ENCODE peak calls at places on chromosome 2, in ten cellular contexts. S is HuH-7; R is KBM-7; G is AG10803; V is effector memory CD4-positive, alpha-beta T cell; K is neural crest cell; A is vagina; Z is stimulated activated naive CD8-positive, alpha-beta T cell treated with anti-CD3 and anti-CD28 coated beads, Interleukin-15, Interleukin-2, amounts not matched to agents 100 U/mL and 50 U/mL, for 24 hours; H is NCI-H510A; J is activated naive CD8-positive, alpha-beta T cell treated with anti-CD3 and anti-CD28 coated beads, Interleukin-2, amount 50 U/mL, for 24 hours. F is an unnamed sample.

GRCh38 chr2:10412380-10412779 is 35.7 kb downstream of the ODC1 start:
- DNase-seq in S (peak), R (peak), G (peak), V (no peak), K (peak), A (no peak), Z (peak), H (no peak), J (peak), F (peak)

GRCh38 chr2:10584242-10584753 is 105.5 kb downstream of the NOL10 start:
- DNase-seq in S (no peak), R (no peak), G (no peak), V (no peak), K (no peak), A (no peak), Z (no peak), H (no peak), J (no peak), F (no peak)

GRCh38 chr2:28406276-28407096 is 13.8 kb downstream of the FOSL2 start:
- DNase-seq in S (no peak), R (peak), G (peak), V (peak), K (no peak), A (no peak), Z (peak), H (no peak), J (peak), F (no peak)

GRCh38 chr2:54803783-54804758 is 80.6 kb downstream of the EML6 start:
- DNase-seq in S (no peak), R (peak), G (peak), V (no peak), K (no peak), A (no peak), Z (no peak), H (no peak), J (no peak), F (peak)

GRCh38 chr2:110837421-110838409 is 105.3 kb downstream of the ACOXL start:
- DNase-seq in S (no peak), R (no peak), G (no peak), V (no peak), K (peak), A (no peak), Z (no peak), H (no peak), J (no peak), F (no peak)

GRCh38 chr2:195659114-195659513 is 2.1 kb downstream of the SLC39A10 start:
- DNase-seq in S (no peak), R (peak), G (no peak), V (no peak), K (no peak), A (no peak), Z (no peak), H (no peak), J (no peak), F (peak)

GRCh38 chr2:20317198-20317597 is 33.4 kb downstream of the PUM2 start:
- DNase-seq in S (no peak), R (no peak), G (no peak), V (no peak), K (no peak), A (no peak), Z (no peak), H (no peak), J (no peak), F (no peak)

GRCh38 chr2:127410871-127411396 is 7.3 kb upstream of the PROC start:
- DNase-seq in S (no peak), R (no peak), G (peak), V (no peak), K (no peak), A (no peak), Z (no peak), H (no peak), J (no peak), F (no peak)

GRCh38 chr2:240293865-240294461 is 141.5 kb upstream of the GPC1 start:
- DNase-seq in S (no peak), R (no peak), G (no peak), V (no peak), K (no peak), A (peak), Z (no peak), H (no peak), J (no peak), F (no peak)

GRCh38 chr2:42913280-42913878 is 121.0 kb upstream of the HAAO start:
- DNase-seq in S (no peak), R (peak), G (no peak), V (no peak), K (no peak), A (no peak), Z (no peak), H (no peak), J (no peak), F (no peak)

GRCh38 chr2:107669335-107669734 is 157.4 kb upstream of the RGPD4 start:
- DNase-seq in S (no peak), R (peak), G (peak), V (no peak), K (no peak), A (no peak), Z (no peak), H (no peak), J (no peak), F (no peak)

GRCh38 chr2:155176345-155176744 is 477.9 kb downstream of the KCNJ3 start:
- DNase-seq in S (no peak), R (no peak), G (no peak), V (no peak), K (no peak), A (no peak), Z (no peak), H (no peak), J (no peak), F (no peak)

GRCh38 chr2:74708883-74709282 is 54.8 kb downstream of the SEMA4F start:
- DNase-seq in S (no peak), R (peak), G (peak), V (no peak), K (no peak), A (no peak), Z (no peak), H (no peak), J (no peak), F (peak)

GRCh38 chr2:234632527-234633391 is 135.9 kb upstream of the ARL4C start:
- DNase-seq in S (no peak), R (no peak), G (peak), V (no peak), K (no peak), A (peak), Z (no peak), H (no peak), J (no peak), F (no peak)

GRCh38 chr2:239858179-239858578 is 167.0 kb downstream of the NDUFA10 start:
- DNase-seq in S (no peak), R (peak), G (no peak), V (no peak), K (peak), A (peak), Z (no peak), H (no peak), J (no peak), F (no peak)

GRCh38 chr2:217653240-217653639 is 349.6 kb downstream of the TNS1 start:
- DNase-seq in S (no peak), R (no peak), G (peak), V (no peak), K (no peak), A (no peak), Z (no peak), H (no peak), J (no peak), F (no peak)

GRCh38 chr2:233824373-233824772 is 30.0 kb downstream of the HJURP start:
- DNase-seq in S (no peak), R (no peak), G (no peak), V (no peak), K (no peak), A (no peak), Z (no peak), H (no peak), J (no peak), F (no peak)